ENCODE peak calls at places on chromosomes 2 and 18, in five cellular contexts. F is aorta, T is iPS DF 6.9, J is pancreas, C is stomach. B is an unnamed sample. For H3K36me3, the result is how much of the 10 kb centered on the place peaks cover.

GRCh38 chr2:186709529-186710455 is 15.9 kb downstream of the FAM171B start:
- DNase-seq in T (no peak), C (no peak), J (no peak), F (no peak), B (no peak)

GRCh38 chr2:205596581-205596980 is 85.7 kb upstream of the NRP2 start:
- DNase-seq in J (no peak), T (no peak), F (no peak), C (no peak), B (no peak)

GRCh38 chr2:15812187-15812830 is 128.0 kb upstream of the MYCN start:
- DNase-seq in J (no peak), C (no peak), T (no peak), F (no peak), B (no peak)

GRCh38 chr2:45851576-45852304 is 200.3 kb downstream of the PRKCE start:
- DNase-seq in T (no peak), J (no peak), F (no peak), C (no peak), B (no peak)

GRCh38 chr2:25480561-25480960 is 138.8 kb upstream of the DNMT3A start:
- DNase-seq in J (no peak), T (no peak), C (no peak), F (no peak), B (no peak)

GRCh38 chr2:204643326-204643725 is 98.1 kb downstream of the PARD3B start:
- DNase-seq in J (no peak), F (no peak), T (no peak), C (no peak), B (no peak)

GRCh38 chr2:212842544-212843185 is 304.1 kb upstream of the ERBB4 start:
- DNase-seq in J (no peak), F (no peak), C (no peak), T (no peak), B (no peak)

GRCh38 chr2:26530696-26531095 is 52.8 kb upstream of the OTOF start:
- DNase-seq in J (no peak), C (no peak), T (no peak), F (peak), B (no peak)

GRCh38 chr2:36277876-36278523 is 77.6 kb upstream of the CRIM1 start:
- DNase-seq in C (no peak), J (no peak), F (no peak), T (no peak), B (no peak)

GRCh38 chr2:29275186-29275585 is 160.0 kb downstream of the CLIP4 start:
- DNase-seq in C (no peak), J (no peak), T (no peak), F (no peak), B (no peak)

GRCh38 chr2:44707945-44708645 is 233.4 kb upstream of the SIX3 start:
- DNase-seq in F (no peak), C (no peak), J (no peak), T (no peak), B (no peak)

GRCh38 chr2:26605195-26605968 is 35.8 kb downstream of the CIB4 start:
- DNase-seq in J (peak), C (no peak), T (peak), F (no peak), B (no peak)

GRCh38 chr2:150679456-150680120 is 192.1 kb upstream of the RND3 start:
- DNase-seq in C (no peak), T (no peak), J (no peak), F (no peak), B (no peak)

GRCh38 chr2:133077259-133077822 is 407.3 kb upstream of the LYPD1 start:
- DNase-seq in J (no peak), C (no peak), F (no peak), T (no peak), B (no peak)

GRCh38 chr2:207071820-207072219 is 93.9 kb downstream of the KLF7 start:
- DNase-seq in F (no peak), T (no peak), J (no peak), C (no peak), B (no peak)

GRCh38 chr18:76708036-76708726 is 114.2 kb upstream of the ZNF236 start:
- DNase-seq in J (no peak), F (no peak), T (no peak), C (no peak), B (no peak)

GRCh38 chr2:104793971-104794370 is 59.9 kb upstream of the POU3F3 start:
- DNase-seq in C (no peak), T (no peak), J (no peak), F (no peak), B (no peak)

GRCh38 chr2:69102234-69102633 is 89.3 kb downstream of the ANTXR1 start:
- DNase-seq in F (no peak), C (no peak), J (no peak), T (no peak), B (no peak)

GRCh38 chr2:69099541-69099940 is 86.6 kb downstream of the ANTXR1 start:
- DNase-seq in F (no peak), C (no peak), T (no peak), J (no peak), B (no peak)

GRCh38 chr2:69097908-69098655 is 85.1 kb downstream of the ANTXR1 start:
- DNase-seq in F (no peak), T (no peak), C (no peak), J (no peak), B (no peak)

GRCh38 chr2:69097148-69097610 is 84.2 kb downstream of the ANTXR1 start:
- DNase-seq in F (no peak), J (no peak), T (no peak), C (no peak), B (no peak)

GRCh38 chr2:69100220-69100723 is 87.3 kb downstream of the ANTXR1 start:
- DNase-seq in T (no peak), F (no peak), J (no peak), C (no peak), B (no peak)
- H3K27ac ChIP-seq in T (no peak), F (peak), J (no peak), C (peak), B (peak)

DNA sequence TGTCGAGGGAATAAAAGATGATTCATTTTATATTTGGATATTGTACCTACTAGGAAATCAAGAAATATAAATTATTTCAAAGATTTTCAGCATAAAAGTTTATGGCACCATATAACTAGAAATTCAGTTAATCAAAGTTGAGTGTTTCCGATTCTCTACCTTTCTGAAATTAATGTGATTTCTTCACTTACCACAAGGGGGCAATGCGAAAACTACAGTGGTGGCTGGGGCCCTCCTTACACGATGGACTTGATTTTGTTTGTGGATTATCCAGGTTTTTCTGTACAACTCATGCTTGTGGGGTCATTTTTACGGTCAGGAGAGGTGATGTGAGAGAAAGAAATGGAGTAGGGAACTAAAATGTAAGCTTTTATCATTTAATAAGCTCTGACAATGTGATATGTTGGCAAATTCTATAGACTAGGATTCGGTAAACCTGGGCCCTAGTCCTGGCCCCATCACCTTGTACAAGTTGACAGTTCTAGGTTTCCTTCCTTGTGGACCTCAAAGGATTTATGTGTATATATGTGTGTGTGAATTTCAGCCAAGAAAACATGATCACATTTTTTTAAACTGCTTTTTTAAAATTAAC is 47.6 kb downstream of the G6PC2 start:
- DNase-seq in J (no peak), T (no peak), F (no peak), C (no peak), B (no peak)
- H3K36me3 ChIP-seq in J (under half), T (under half), F (under half), C (under half), B (under half)

DNA sequence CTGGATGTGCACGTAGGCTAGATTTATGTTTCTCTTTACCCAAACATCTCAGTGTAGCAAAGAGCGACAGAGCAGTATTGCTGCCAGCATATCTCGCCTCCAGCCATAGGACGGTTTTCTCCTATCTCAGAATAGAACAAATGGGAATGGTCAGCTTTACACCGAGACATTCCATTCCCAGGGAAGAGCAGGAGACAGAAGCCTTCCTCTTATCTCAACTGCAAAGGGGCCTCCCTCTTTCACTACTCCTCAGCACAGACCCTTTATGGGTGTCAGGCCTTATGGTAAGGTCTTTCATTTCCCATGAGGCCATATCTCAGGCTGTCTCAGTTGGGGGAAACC is 19.2 kb upstream of the TMBIM1 start:
- DNase-seq in J (no peak), F (no peak), C (no peak), T (no peak), B (no peak)
- H3K27ac ChIP-seq in J (no peak), F (no peak), C (peak), T (no peak), B (no peak)

DNA sequence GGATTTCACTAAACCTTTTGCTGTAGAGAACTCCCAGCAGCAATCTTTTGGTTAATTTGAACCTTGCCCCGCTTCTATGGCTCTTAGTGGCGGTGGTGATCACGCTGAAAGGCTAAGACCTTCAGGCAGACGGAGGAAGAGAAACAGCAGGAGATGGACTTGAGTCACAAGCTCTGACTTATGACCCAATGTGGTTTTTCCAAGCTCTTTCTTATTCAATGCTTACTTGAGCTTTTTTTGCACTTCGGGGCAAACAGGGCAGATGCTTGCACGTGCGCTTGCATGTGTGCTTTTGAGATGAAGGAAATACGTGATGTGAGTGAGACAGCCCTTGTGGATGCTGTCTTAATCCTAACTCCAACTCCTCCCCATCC is 21.4 kb downstream of the TRIB2 start:
- DNase-seq in J (no peak), T (no peak), C (no peak), F (no peak), B (no peak)
- H3K36me3 ChIP-seq in J (under half), T (under half), C (half or more), F (under half), B (under half)

GRCh38 chr2:237501892-237502513 is 15.0 kb downstream of the MLPH start:
- DNase-seq in C (no peak), T (no peak), J (no peak), F (no peak), B (no peak)
- H3K27ac ChIP-seq in C (peak), T (no peak), J (no peak), F (no peak), B (no peak)

DNA sequence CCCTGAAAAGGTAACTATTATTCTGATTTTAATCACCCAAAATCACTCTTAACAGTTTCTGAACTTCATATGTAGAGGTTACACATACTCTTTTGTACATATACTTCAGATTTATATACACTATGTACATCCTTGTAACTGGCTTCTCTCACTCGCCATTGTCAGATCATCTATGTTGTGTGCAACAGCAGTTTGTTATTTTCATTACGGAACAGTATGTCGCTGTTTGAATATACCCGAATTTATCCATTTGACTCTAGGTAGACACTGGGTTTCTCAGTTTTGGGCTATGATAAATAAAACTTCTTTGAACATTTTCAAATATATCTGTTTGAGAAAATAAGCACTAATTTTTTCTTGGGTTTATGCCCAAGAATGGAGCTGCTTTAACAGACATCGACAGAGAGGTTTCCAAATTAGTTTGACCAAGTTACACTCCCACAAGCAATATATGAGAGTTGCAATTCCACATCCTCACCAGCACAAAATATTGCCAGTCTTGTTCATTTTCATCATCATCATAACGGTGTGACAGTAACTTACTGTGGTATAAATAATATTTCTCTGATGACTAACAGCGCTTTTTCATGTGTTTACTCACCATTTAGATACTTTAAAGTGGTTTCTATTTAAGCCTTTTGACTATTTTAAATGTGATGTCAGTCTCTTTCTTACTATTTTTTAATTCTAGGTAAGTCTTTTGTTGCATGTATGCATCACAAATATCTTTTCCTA is 80.9 kb downstream of the SMC6 start:
- DNase-seq in T (no peak), C (no peak), F (no peak), J (no peak), B (no peak)
- H3K36me3 ChIP-seq in T (under half), C (under half), F (under half), J (under half), B (half or more)

GRCh38 chr2:234665304-234665703 is 168.4 kb upstream of the ARL4C start:
- DNase-seq in C (no peak), T (no peak), J (no peak), F (no peak), B (no peak)

GRCh38 chr2:234666911-234667310 is 170.0 kb upstream of the ARL4C start:
- DNase-seq in C (no peak), T (no peak), J (no peak), F (no peak), B (no peak)

GRCh38 chr2:234661146-234661545 is 164.3 kb upstream of the ARL4C start:
- DNase-seq in F (no peak), T (no peak), C (no peak), J (no peak), B (no peak)

GRCh38 chr2:234661849-234662248 is 165.0 kb upstream of the ARL4C start:
- DNase-seq in T (no peak), F (no peak), J (no peak), C (no peak), B (no peak)
- H3K27ac ChIP-seq in T (no peak), F (no peak), J (no peak), C (no peak), B (no peak)

GRCh38 chr2:237464757-237465391 is 22.2 kb upstream of the MLPH start:
- DNase-seq in T (no peak), F (no peak), J (no peak), C (no peak), B (no peak)
- H3K36me3 ChIP-seq in T (under half), F (under half), J (under half), C (under half), B (under half)

GRCh38 chr2:176188218-176188968 is at the start of gene HOXD1:
- DNase-seq in C (no peak), J (no peak), F (peak), T (no peak), B (no peak)
- H3K27ac ChIP-seq in C (no peak), J (no peak), F (no peak), T (no peak), B (no peak)

B was measured in heart right ventricle.